ENCODE peak calls at places on chromosome 10, in eight cellular contexts. One of them, this sample, is unnamed. For H3K4me1, the result is how much of the 10 kb centered on the place peaks cover.

GRCh38 chr10:34156781-34157425 is 658.2 kb downstream of the PARD3 start:
- DNase-seq in aorta: no peak
- DNase-seq in right lobe of liver: no peak
- DNase-seq in HCT116: no peak
- DNase-seq in neural progenitor cell: no peak
- DNase-seq in mesenchymal stem cell: peak
- DNase-seq in DND-41: no peak
- DNase-seq in right cardiac atrium: no peak
- DNase-seq in this sample: no peak

GRCh38 chr10:132592790-132593788 is 55.5 kb downstream of the INPP5A start:
- DNase-seq in neural progenitor cell: no peak
- DNase-seq in aorta: peak
- DNase-seq in right cardiac atrium: no peak
- DNase-seq in DND-41: no peak
- DNase-seq in HCT116: no peak
- DNase-seq in right lobe of liver: no peak
- DNase-seq in mesenchymal stem cell: no peak
- DNase-seq in this sample: peak

GRCh38 chr10:79247373-79248137 is 99.7 kb upstream of the PPIF start:
- DNase-seq in DND-41: no peak
- DNase-seq in right lobe of liver: no peak
- DNase-seq in mesenchymal stem cell: no peak
- DNase-seq in right cardiac atrium: no peak
- DNase-seq in HCT116: no peak
- DNase-seq in neural progenitor cell: no peak
- DNase-seq in aorta: no peak
- DNase-seq in this sample: no peak

GRCh38 chr10:8468477-8468876 is 414.0 kb downstream of the GATA3 start:
- DNase-seq in DND-41: no peak
- DNase-seq in neural progenitor cell: no peak
- DNase-seq in HCT116: no peak
- DNase-seq in right cardiac atrium: no peak
- DNase-seq in right lobe of liver: no peak
- DNase-seq in mesenchymal stem cell: no peak
- DNase-seq in aorta: no peak
- DNase-seq in this sample: no peak

GRCh38 chr10:7529638-7530037 is 118.8 kb upstream of the SFMBT2 start:
- DNase-seq in HCT116: peak
- DNase-seq in aorta: no peak
- DNase-seq in DND-41: peak
- DNase-seq in mesenchymal stem cell: peak
- DNase-seq in neural progenitor cell: peak
- DNase-seq in right cardiac atrium: peak
- DNase-seq in right lobe of liver: no peak
- DNase-seq in this sample: no peak

GRCh38 chr10:34889004-34889869 is 74.1 kb upstream of the PARD3 start:
- DNase-seq in right cardiac atrium: no peak
- DNase-seq in mesenchymal stem cell: no peak
- DNase-seq in DND-41: no peak
- DNase-seq in HCT116: no peak
- DNase-seq in neural progenitor cell: no peak
- DNase-seq in aorta: no peak
- DNase-seq in right lobe of liver: no peak
- DNase-seq in this sample: no peak

GRCh38 chr10:34739915-34740314 is 75.2 kb downstream of the PARD3 start:
- DNase-seq in DND-41: peak
- DNase-seq in right lobe of liver: no peak
- DNase-seq in HCT116: no peak
- DNase-seq in mesenchymal stem cell: peak
- DNase-seq in neural progenitor cell: peak
- DNase-seq in right cardiac atrium: peak
- DNase-seq in aorta: no peak
- DNase-seq in this sample: peak

GRCh38 chr10:2146079-2146478 is 408.8 kb upstream of the ADARB2 start:
- DNase-seq in right cardiac atrium: no peak
- DNase-seq in mesenchymal stem cell: no peak
- DNase-seq in neural progenitor cell: peak
- DNase-seq in aorta: no peak
- DNase-seq in right lobe of liver: no peak
- DNase-seq in DND-41: no peak
- DNase-seq in HCT116: no peak
- DNase-seq in this sample: no peak

GRCh38 chr10:13788701-13789447 is 202.1 kb downstream of the PRPF18 start:
- DNase-seq in aorta: peak
- DNase-seq in right cardiac atrium: peak
- DNase-seq in neural progenitor cell: no peak
- DNase-seq in mesenchymal stem cell: peak
- DNase-seq in right lobe of liver: no peak
- DNase-seq in HCT116: no peak
- DNase-seq in DND-41: no peak
- DNase-seq in this sample: no peak

GRCh38 chr10:126080879-126081331 is 184.5 kb downstream of the FANK1 start:
- DNase-seq in DND-41: no peak
- DNase-seq in right lobe of liver: no peak
- DNase-seq in HCT116: no peak
- DNase-seq in aorta: no peak
- DNase-seq in right cardiac atrium: no peak
- DNase-seq in mesenchymal stem cell: peak
- DNase-seq in neural progenitor cell: no peak
- DNase-seq in this sample: no peak

GRCh38 chr10:78656397-78656796 is 412.4 kb upstream of the ZMIZ1 start:
- DNase-seq in mesenchymal stem cell: no peak
- DNase-seq in HCT116: no peak
- DNase-seq in neural progenitor cell: peak
- DNase-seq in right lobe of liver: no peak
- DNase-seq in DND-41: no peak
- DNase-seq in aorta: no peak
- DNase-seq in right cardiac atrium: no peak
- DNase-seq in this sample: no peak

GRCh38 chr10:91616124-91616523 is 16.7 kb downstream of the PPP1R3C start:
- DNase-seq in neural progenitor cell: no peak
- DNase-seq in HCT116: no peak
- DNase-seq in right cardiac atrium: no peak
- DNase-seq in mesenchymal stem cell: no peak
- DNase-seq in aorta: no peak
- DNase-seq in DND-41: no peak
- DNase-seq in right lobe of liver: no peak
- DNase-seq in this sample: no peak

GRCh38 chr10:27998178-27998953 is 513 bp downstream of the ODAD2 start:
- DNase-seq in right cardiac atrium: peak
- DNase-seq in DND-41: peak
- DNase-seq in neural progenitor cell: peak
- DNase-seq in mesenchymal stem cell: peak
- DNase-seq in aorta: peak
- DNase-seq in right lobe of liver: no peak
- DNase-seq in HCT116: no peak
- DNase-seq in this sample: no peak

GRCh38 chr10:11742779-11743298 is 657 bp downstream of the ECHDC3 start:
- DNase-seq in mesenchymal stem cell: no peak
- DNase-seq in right lobe of liver: peak
- DNase-seq in neural progenitor cell: no peak
- DNase-seq in HCT116: no peak
- DNase-seq in right cardiac atrium: peak
- DNase-seq in DND-41: no peak
- DNase-seq in aorta: no peak
- DNase-seq in this sample: peak

GRCh38 chr10:69880301-69881081 is 78.8 kb downstream of the COL13A1 start:
- DNase-seq in neural progenitor cell: no peak
- DNase-seq in aorta: no peak
- DNase-seq in mesenchymal stem cell: no peak
- DNase-seq in right lobe of liver: no peak
- DNase-seq in right cardiac atrium: no peak
- DNase-seq in HCT116: no peak
- DNase-seq in DND-41: no peak
- DNase-seq in this sample: no peak

GRCh38 chr10:108629843-108630242 is 1293.5 kb downstream of the XPNPEP1 start:
- DNase-seq in right lobe of liver: peak
- DNase-seq in mesenchymal stem cell: no peak
- DNase-seq in neural progenitor cell: no peak
- DNase-seq in DND-41: no peak
- DNase-seq in right cardiac atrium: no peak
- DNase-seq in HCT116: no peak
- DNase-seq in aorta: no peak
- DNase-seq in this sample: no peak

GRCh38 chr10:97713828-97714400 is 384 bp downstream of the MARVELD1 start:
- DNase-seq in aorta: peak
- DNase-seq in mesenchymal stem cell: peak
- DNase-seq in HCT116: no peak
- DNase-seq in DND-41: peak
- DNase-seq in right lobe of liver: peak
- DNase-seq in neural progenitor cell: peak
- DNase-seq in right cardiac atrium: peak
- DNase-seq in this sample: peak

GRCh38 chr10:115861455-115861854 is 411.6 kb downstream of the GFRA1 start:
- DNase-seq in HCT116: no peak
- DNase-seq in mesenchymal stem cell: no peak
- DNase-seq in right cardiac atrium: no peak
- DNase-seq in DND-41: no peak
- DNase-seq in right lobe of liver: no peak
- DNase-seq in neural progenitor cell: no peak
- DNase-seq in aorta: no peak
- DNase-seq in this sample: no peak

GRCh38 chr10:8036521-8037198 is 17.8 kb upstream of the GATA3 start:
- DNase-seq in right cardiac atrium: no peak
- DNase-seq in mesenchymal stem cell: no peak
- DNase-seq in aorta: peak
- DNase-seq in DND-41: no peak
- DNase-seq in neural progenitor cell: no peak
- DNase-seq in HCT116: no peak
- DNase-seq in right lobe of liver: no peak
- DNase-seq in this sample: no peak

DNA sequence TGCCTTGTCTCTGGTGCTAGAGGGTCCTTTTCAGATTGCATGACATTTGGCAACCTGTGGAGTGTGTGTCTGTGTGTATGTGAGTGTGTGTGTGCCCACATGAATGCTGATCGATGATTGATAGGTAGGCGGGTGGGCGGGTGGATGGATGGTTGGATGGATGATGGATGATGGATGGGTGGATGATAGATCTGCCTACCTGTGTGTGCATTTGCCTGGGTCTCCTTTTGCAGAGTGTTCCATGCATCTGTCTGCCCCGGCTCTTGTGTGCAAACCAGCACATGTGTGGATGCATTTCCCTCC is 99.8 kb downstream of the RGS10 start:
- DNase-seq in mesenchymal stem cell: no peak
- DNase-seq in aorta: no peak
- DNase-seq in right cardiac atrium: no peak
- DNase-seq in DND-41: no peak
- DNase-seq in HCT116: no peak
- DNase-seq in right lobe of liver: no peak
- DNase-seq in neural progenitor cell: no peak
- DNase-seq in this sample: no peak
- H3K4me3 ChIP-seq in mesenchymal stem cell: no peak
- H3K4me3 ChIP-seq in aorta: no peak
- H3K4me3 ChIP-seq in right cardiac atrium: no peak
- H3K4me3 ChIP-seq in DND-41: no peak
- H3K4me3 ChIP-seq in HCT116: no peak
- H3K4me3 ChIP-seq in right lobe of liver: no peak
- H3K4me3 ChIP-seq in neural progenitor cell: no peak
- H3K4me3 ChIP-seq in this sample: no peak

DNA sequence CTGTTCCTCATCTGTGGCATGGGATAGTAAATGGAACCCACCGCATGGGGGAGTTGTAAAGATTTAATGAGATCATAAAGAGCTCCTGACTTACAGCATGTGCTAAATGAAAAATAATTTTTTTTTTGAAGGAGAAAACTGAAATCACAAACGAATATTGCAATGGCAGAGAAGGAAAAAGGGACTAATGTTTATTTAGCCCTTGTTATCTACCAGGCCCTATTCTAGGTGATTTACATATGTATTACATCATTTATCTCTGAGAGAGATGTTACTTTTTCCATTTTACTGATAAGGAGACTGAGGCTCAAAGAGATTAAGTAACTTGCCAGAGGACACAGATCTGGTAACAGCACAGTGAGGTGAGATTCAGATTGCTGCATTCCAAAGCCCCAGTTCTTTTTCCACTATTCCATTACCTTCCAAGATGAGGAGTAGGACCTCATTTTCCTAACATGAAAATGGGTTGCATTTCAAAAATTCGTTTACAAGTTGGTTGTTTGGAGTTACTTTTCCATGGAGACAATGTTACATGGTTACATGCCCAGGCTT is 28.6 kb downstream of the VCL start:
- DNase-seq in mesenchymal stem cell: no peak
- DNase-seq in aorta: no peak
- DNase-seq in right lobe of liver: no peak
- DNase-seq in HCT116: no peak
- DNase-seq in right cardiac atrium: no peak
- DNase-seq in neural progenitor cell: no peak
- DNase-seq in DND-41: no peak
- DNase-seq in this sample: no peak
- H3K27ac ChIP-seq in mesenchymal stem cell: no peak
- H3K27ac ChIP-seq in aorta: no peak
- H3K27ac ChIP-seq in right lobe of liver: no peak
- H3K27ac ChIP-seq in HCT116: no peak
- H3K27ac ChIP-seq in right cardiac atrium: no peak
- H3K27ac ChIP-seq in neural progenitor cell: no peak
- H3K27ac ChIP-seq in DND-41: no peak
- H3K27ac ChIP-seq in this sample: no peak

DNA sequence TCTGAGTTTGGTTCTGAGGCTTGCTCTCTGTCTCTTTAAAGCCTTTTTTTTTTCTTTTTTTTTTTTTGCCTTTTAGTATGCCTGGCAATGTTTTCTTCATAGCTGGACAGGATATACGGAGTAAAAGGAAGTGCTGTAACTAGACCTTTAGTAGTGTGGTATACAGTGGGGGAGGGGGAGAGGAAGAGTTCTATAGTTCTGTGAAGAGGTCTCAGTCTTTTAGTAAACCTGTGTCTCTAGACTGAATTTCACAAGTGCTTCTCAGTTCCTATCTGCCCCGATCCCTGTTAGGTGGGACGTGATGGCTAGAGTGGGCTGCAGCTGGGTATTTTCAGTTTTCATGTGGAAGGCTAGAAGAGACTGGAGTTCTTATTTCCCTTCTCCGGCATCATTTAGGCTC is 3.1 kb upstream of the ABCC2 start:
- DNase-seq in right lobe of liver: no peak
- DNase-seq in mesenchymal stem cell: peak
- DNase-seq in aorta: no peak
- DNase-seq in neural progenitor cell: no peak
- DNase-seq in HCT116: no peak
- DNase-seq in DND-41: no peak
- DNase-seq in right cardiac atrium: no peak
- DNase-seq in this sample: no peak
- H3K4me1 ChIP-seq in right lobe of liver: under half
- H3K4me1 ChIP-seq in mesenchymal stem cell: under half
- H3K4me1 ChIP-seq in aorta: under half
- H3K4me1 ChIP-seq in neural progenitor cell: under half
- H3K4me1 ChIP-seq in HCT116: half or more
- H3K4me1 ChIP-seq in DND-41: under half
- H3K4me1 ChIP-seq in right cardiac atrium: under half
- H3K4me1 ChIP-seq in this sample: under half

DNA sequence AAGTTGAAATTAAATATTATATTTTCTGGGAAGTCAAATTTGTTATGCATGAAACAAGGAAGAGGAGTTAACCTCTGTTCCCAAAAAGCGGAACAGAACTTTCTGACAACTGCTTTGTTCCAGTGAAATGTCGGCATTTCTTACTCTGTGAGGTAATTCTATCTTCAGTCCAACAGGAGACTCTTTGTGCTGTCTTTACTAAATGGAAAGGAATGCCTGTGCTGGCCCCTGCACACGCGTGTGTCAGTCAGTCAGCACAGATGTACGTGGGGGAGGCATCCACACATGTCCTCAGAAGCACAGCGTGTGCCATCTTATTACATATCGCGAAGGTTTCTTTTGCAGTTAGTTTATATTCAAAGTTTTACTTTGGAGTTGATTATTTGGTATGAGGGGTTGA is 37.5 kb downstream of the NET1 start:
- DNase-seq in right cardiac atrium: no peak
- DNase-seq in DND-41: no peak
- DNase-seq in aorta: no peak
- DNase-seq in mesenchymal stem cell: peak
- DNase-seq in right lobe of liver: no peak
- DNase-seq in neural progenitor cell: peak
- DNase-seq in HCT116: no peak
- DNase-seq in this sample: peak
- H3K4me3 ChIP-seq in right cardiac atrium: peak
- H3K4me3 ChIP-seq in DND-41: no peak
- H3K4me3 ChIP-seq in aorta: peak
- H3K4me3 ChIP-seq in mesenchymal stem cell: peak
- H3K4me3 ChIP-seq in right lobe of liver: peak
- H3K4me3 ChIP-seq in neural progenitor cell: no peak
- H3K4me3 ChIP-seq in HCT116: no peak
- H3K4me3 ChIP-seq in this sample: no peak